ENCODE peak calls at places on chromosome 19, in nine cellular contexts. W, L, U, R, B, Y, V, A and X are unnamed samples.

GRCh38 chr19:8304841-8305621 is 3.1 kb downstream of the CD320 start:
- DNase-seq in A (no peak), W (peak), B (no peak), Y (peak), R (no peak), U (peak), L (no peak), V (no peak), X (peak)

GRCh38 chr19:46487802-46488445 is 7.7 kb downstream of the PNMA8B start:
- DNase-seq in W (peak), A (peak), L (no peak), R (peak), U (peak), Y (peak), B (no peak), V (peak), X (peak)

GRCh38 chr19:8209111-8209964 is at the start of gene CERS4:
- DNase-seq in L (no peak), W (peak), Y (peak), V (peak), R (peak), B (no peak), U (peak), A (peak), X (peak)

GRCh38 chr19:3710265-3710812 is 2.2 kb downstream of the TJP3 start:
- DNase-seq in R (no peak), L (no peak), V (peak), Y (peak), W (peak), A (peak), U (peak), B (no peak), X (no peak)

GRCh38 chr19:50792852-50793250 is 2.6 kb downstream of the ACP4 start:
- DNase-seq in U (no peak), B (no peak), V (no peak), Y (no peak), W (no peak), R (no peak), A (no peak), L (no peak), X (no peak)

GRCh38 chr19:7267792-7268736 is 26.1 kb downstream of the INSR start:
- DNase-seq in W (no peak), A (no peak), V (no peak), L (no peak), B (no peak), U (no peak), R (no peak), Y (no peak), X (no peak)

GRCh38 chr19:55452381-55453325 is 8.8 kb downstream of the ISOC2 start:
- DNase-seq in B (no peak), U (peak), A (peak), L (peak), V (peak), R (no peak), W (peak), Y (peak), X (peak)

GRCh38 chr19:31313291-31314030 is 35.8 kb downstream of the TSHZ3 start:
- DNase-seq in L (no peak), Y (no peak), V (no peak), R (no peak), A (no peak), U (no peak), W (no peak), B (no peak), X (no peak)

GRCh38 chr19:55117063-55117635 is 288 bp downstream of the PPP1R12C start:
- DNase-seq in L (no peak), R (no peak), W (no peak), A (no peak), B (no peak), V (no peak), U (no peak), Y (no peak), X (no peak)

GRCh38 chr19:5024282-5024681 is 55.4 kb downstream of the KDM4B start:
- DNase-seq in R (no peak), L (no peak), Y (no peak), B (no peak), A (no peak), V (no peak), W (no peak), U (no peak), X (no peak)

GRCh38 chr19:43465468-43466120 is at the start of gene LYPD3:
- DNase-seq in V (no peak), W (peak), A (no peak), B (no peak), U (peak), L (peak), R (no peak), Y (peak), X (no peak)

GRCh38 chr19:23049256-23049655 is 46.3 kb upstream of the ZNF728 start:
- DNase-seq in W (no peak), R (no peak), U (no peak), A (no peak), B (no peak), V (no peak), Y (no peak), L (no peak), X (no peak)

GRCh38 chr19:4456843-4457653 is 546 bp downstream of the UBXN6 start:
- DNase-seq in R (peak), L (no peak), U (peak), W (peak), B (peak), V (peak), Y (peak), A (peak), X (peak)

GRCh38 chr19:8245869-8246835 is 37.0 kb downstream of the CERS4 start:
- DNase-seq in U (no peak), R (no peak), V (no peak), A (no peak), L (no peak), B (no peak), Y (no peak), W (no peak), X (no peak)

GRCh38 chr19:4046946-4047683 is 19.6 kb downstream of the ZBTB7A start:
- DNase-seq in L (no peak), A (no peak), B (no peak), R (no peak), Y (no peak), W (no peak), U (no peak), V (no peak), X (no peak)

GRCh38 chr19:12721656-12722565 is 1.8 kb downstream of the TNPO2 start:
- DNase-seq in A (peak), Y (peak), L (no peak), R (peak), V (peak), U (peak), W (peak), B (peak), X (peak)

GRCh38 chr19:17289489-17289888 is 7.8 kb downstream of the ANKLE1 start:
- DNase-seq in L (no peak), A (peak), Y (peak), U (peak), B (peak), W (peak), R (peak), V (peak), X (peak)

GRCh38 chr19:57171551-57172081 is 4.3 kb upstream of the DUXA start:
- DNase-seq in Y (peak), R (peak), U (peak), B (no peak), V (peak), L (no peak), A (peak), W (peak), X (no peak)

GRCh38 chr19:46791944-46792343 is 3.5 kb upstream of the SLC1A5 start:
- DNase-seq in Y (no peak), A (no peak), R (peak), U (no peak), V (no peak), L (no peak), W (no peak), B (no peak), X (no peak)

GRCh38 chr19:57302020-57302465 is 18.2 kb upstream of the ZNF543 start:
- DNase-seq in L (peak), Y (no peak), V (no peak), W (no peak), U (no peak), A (peak), R (no peak), B (peak), X (no peak)

GRCh38 chr19:45507864-45508680 is 793 bp downstream of the VASP start:
- DNase-seq in Y (peak), A (no peak), R (no peak), L (no peak), B (no peak), U (peak), W (peak), V (no peak), X (peak)

GRCh38 chr19:52343548-52343947 is 7.5 kb downstream of the ZNF610 start:
- DNase-seq in A (no peak), R (peak), L (no peak), W (peak), U (peak), B (no peak), Y (peak), V (no peak), X (peak)

GRCh38 chr19:56966225-56966696 is 125.7 kb upstream of the PEG3 start:
- DNase-seq in R (no peak), Y (no peak), W (no peak), L (no peak), V (no peak), U (no peak), B (no peak), A (no peak), X (no peak)

GRCh38 chr19:6270076-6270745 is 9.6 kb downstream of the MLLT1 start:
- DNase-seq in W (no peak), A (no peak), L (no peak), B (no peak), R (no peak), Y (no peak), U (no peak), V (no peak), X (no peak)

GRCh38 chr19:12733369-12733896 is 1.1 kb downstream of the TRIR start:
- DNase-seq in B (no peak), U (peak), A (no peak), R (peak), Y (no peak), L (no peak), V (peak), W (no peak), X (no peak)

GRCh38 chr19:11446652-11447301 is 11.3 kb downstream of the PRKCSH start:
- DNase-seq in W (peak), A (no peak), U (peak), B (no peak), R (peak), V (peak), Y (peak), L (no peak), X (peak)

GRCh38 chr19:1884291-1884718 is 991 bp downstream of the ABHD17A start:
- DNase-seq in B (no peak), V (no peak), A (no peak), W (no peak), L (no peak), Y (no peak), U (no peak), R (no peak), X (no peak)

GRCh38 chr19:46517471-46517870 is 21.8 kb upstream of the PNMA8B start:
- DNase-seq in L (no peak), B (no peak), V (no peak), W (no peak), U (no peak), R (no peak), Y (no peak), A (no peak), X (no peak)

GRCh38 chr19:55146648-55147218 is 2.3 kb downstream of the TNNT1 start:
- DNase-seq in W (peak), U (peak), A (no peak), B (no peak), Y (peak), L (no peak), R (no peak), V (peak), X (no peak)

GRCh38 chr19:17618919-17619318 is 63.5 kb downstream of the COLGALT1 start:
- DNase-seq in W (no peak), R (no peak), A (no peak), L (no peak), Y (no peak), U (no peak), B (no peak), V (no peak), X (no peak)

GRCh38 chr19:51607920-51608562 is 22.2 kb downstream of the SIGLEC5 start:
- DNase-seq in V (no peak), R (peak), Y (peak), B (peak), L (no peak), W (peak), U (peak), A (peak), X (peak)

GRCh38 chr19:1861599-1862031 is 1.8 kb downstream of the KLF16 start:
- DNase-seq in W (no peak), L (no peak), Y (no peak), B (no peak), A (no peak), U (no peak), R (no peak), V (no peak), X (no peak)

GRCh38 chr19:18867199-18867598 is 28.8 kb downstream of the CERS1 start:
- DNase-seq in R (no peak), U (no peak), V (no peak), B (no peak), A (no peak), L (no peak), W (no peak), Y (no peak), X (no peak)
- TF ChIP-seq CTCF in R (no peak), U (no peak), V (no peak), B (no peak), A (no peak), L (no peak), W (no peak), Y (no peak), X (no peak)

GRCh38 chr19:343941-344624 is 513 bp downstream of the MIER2 start:
- DNase-seq in Y (no peak), L (no peak), W (peak), A (peak), R (no peak), V (peak), U (peak), B (no peak), X (peak)

GRCh38 chr19:344625-345319 is at the start of gene MIER2:
- DNase-seq in A (peak), U (peak), R (peak), Y (peak), L (no peak), W (peak), V (peak), B (peak), X (peak)

GRCh38 chr19:345320-345879 is 804 bp upstream of the MIER2 start:
- DNase-seq in U (no peak), L (no peak), A (no peak), R (no peak), B (no peak), W (no peak), V (no peak), Y (no peak), X (no peak)

GRCh38 chr19:351976-352625 is 7.5 kb upstream of the MIER2 start:
- DNase-seq in B (no peak), A (no peak), R (no peak), Y (no peak), W (no peak), V (no peak), L (no peak), U (no peak), X (no peak)

GRCh38 chr19:347946-348861 is 3.6 kb upstream of the MIER2 start:
- DNase-seq in U (peak), A (no peak), V (no peak), L (no peak), R (no peak), W (peak), B (no peak), Y (peak), X (no peak)
- TF ChIP-seq CTCF in U (peak), A (no peak), V (no peak), L (peak), R (no peak), W (no peak), B (no peak), Y (peak), X (no peak)

DNA sequence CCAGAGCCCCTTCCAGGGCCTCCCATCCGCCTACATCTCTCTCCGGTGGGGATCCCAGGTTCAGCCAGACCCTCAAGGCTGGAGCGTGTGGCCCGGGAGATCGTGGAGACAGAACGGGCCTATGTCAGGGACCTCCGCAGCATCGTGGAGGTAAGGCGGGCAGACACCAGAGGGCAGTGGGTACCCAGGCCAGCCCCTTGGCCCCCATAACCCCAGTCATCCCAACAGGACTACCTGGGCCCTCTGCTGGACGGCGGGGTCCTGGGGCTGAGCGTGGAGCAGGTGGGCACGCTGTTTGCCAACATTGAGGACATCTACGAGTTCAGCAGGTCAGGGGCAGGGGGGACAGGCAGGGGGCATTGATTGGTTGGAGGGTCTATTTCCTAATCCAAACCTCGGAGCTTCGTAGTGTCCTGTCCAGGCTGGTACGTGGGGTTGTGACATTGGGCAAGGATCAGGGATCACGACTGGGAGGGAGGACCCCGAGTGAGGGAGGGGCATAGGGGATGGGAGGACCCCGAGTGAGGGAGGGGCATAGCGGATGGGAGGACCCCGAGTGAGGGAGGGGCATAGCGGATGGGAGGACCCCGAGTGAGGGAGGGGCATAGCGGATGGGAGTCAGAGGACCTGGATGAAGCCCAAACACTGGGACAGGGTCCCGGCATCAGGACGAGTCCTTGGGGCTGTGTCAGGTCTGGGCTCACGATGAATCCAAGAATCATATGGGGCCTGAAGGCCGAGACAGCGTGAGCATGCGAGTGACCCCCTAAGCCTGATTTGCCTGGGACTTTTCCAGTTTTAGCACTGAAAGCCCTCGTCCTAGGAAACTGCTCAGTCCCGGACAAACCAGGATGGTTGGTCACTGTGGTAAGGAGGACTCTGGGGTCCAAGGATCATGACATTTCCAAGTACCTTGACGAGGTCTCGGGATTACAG is 2.9 kb downstream of the PLEKHG2 start:
- DNase-seq in L (no peak), Y (peak), A (no peak), U (peak), B (no peak), W (peak), V (no peak), R (peak), X (no peak)
- TF ChIP-seq CTCF in L (peak), Y (peak), A (no peak), U (peak), B (no peak), W (no peak), V (no peak), R (no peak), X (no peak)

DNA sequence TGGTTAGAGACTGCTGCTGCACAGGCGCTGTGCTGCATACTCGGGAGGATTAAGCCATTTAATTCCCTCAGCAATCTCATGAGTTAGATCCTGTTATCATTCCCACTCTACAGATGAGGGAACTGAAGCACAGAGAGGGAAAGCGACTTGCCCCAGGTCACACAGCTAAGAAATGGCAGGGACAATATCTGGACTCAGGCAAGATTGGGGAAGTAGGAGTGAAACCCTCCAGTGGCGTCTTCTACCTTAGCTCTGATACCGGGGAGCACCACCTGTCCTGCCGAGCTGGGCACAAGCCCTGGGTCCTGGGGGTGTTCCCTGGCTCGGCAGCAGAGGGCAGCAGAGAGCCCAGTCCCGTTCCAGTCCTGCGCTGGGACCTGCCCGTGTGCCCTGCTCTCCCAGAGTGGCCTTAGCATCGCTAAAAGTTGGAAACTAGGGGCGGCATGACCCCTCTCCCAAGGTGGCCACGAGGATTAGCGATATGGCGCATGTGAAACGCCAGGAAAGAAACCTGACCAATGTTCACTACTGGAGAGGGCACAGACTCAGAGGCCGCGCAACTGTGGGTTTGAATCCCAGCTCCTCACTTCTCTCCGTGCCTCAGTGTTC is 20.5 kb downstream of the CYTH2 start:
- DNase-seq in A (peak), L (no peak), B (no peak), U (peak), Y (peak), V (peak), W (peak), R (peak), X (peak)
- TF ChIP-seq CTCF in A (peak), L (peak), B (peak), U (peak), Y (peak), V (peak), W (peak), R (peak), X (peak)

GRCh38 chr19:49663224-49663623 is 2.4 kb downstream of the IRF3 start:
- DNase-seq in L (no peak), V (no peak), A (no peak), R (no peak), Y (no peak), W (no peak), B (no peak), U (no peak), X (no peak)

GRCh38 chr19:49667473-49667872 is 1.7 kb downstream of the BCL2L12 start:
- DNase-seq in V (no peak), W (no peak), Y (no peak), R (no peak), B (no peak), A (no peak), U (no peak), L (no peak), X (no peak)

GRCh38 chr19:49664171-49665070 is 1.2 kb downstream of the IRF3 start:
- DNase-seq in Y (peak), A (peak), L (no peak), W (peak), B (no peak), V (peak), U (peak), R (peak), X (peak)

GRCh38 chr19:49665301-49666119 is at the start of the genes BCL2L12 and IRF3:
- DNase-seq in R (peak), L (peak), Y (peak), A (peak), U (peak), W (peak), V (peak), B (peak), X (peak)

DNA sequence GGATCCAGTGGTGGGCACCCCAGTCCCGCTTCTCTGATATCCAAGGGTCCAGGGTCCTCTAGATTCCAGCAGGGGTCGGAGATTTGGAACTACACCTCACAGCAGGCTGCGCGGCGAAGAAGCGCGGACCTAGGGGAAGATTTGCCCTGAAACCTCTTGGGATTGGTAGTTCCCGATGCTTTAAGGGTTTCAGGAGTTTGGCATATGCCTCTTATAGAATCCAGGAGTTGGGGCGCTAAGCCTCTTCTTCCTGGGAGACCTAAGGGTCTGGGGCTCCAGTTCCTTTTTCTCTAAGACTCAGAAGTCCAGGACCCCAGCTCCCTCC is 349 bp downstream of the BCL2L12 start:
- DNase-seq in B (no peak), V (no peak), Y (no peak), W (peak), A (no peak), L (no peak), R (no peak), U (peak), X (no peak)
- TF ChIP-seq CTCF in B (no peak), V (no peak), Y (peak), W (no peak), A (peak), L (peak), R (no peak), U (no peak), X (no peak)

DNA sequence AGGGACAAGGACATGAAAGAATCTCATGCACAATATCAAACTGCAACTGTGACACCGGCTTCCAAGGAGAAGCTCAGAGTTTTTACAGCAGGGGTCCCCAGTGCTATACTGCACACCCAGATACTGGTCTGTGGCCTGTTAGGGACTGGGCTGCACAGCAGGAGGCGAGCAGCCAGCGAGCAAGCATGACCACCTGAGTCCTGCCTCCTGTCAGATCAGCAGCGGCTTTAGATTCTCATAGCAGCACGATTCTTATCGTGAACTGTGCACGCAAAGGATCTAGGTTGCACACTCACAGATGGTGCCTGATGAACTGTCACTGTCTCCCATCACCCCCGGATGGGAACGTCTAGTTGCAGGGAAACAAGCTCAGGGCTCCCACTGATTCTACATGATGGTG is 13.1 kb upstream of the CD22 start:
- DNase-seq in L (no peak), Y (no peak), V (no peak), U (no peak), R (no peak), B (no peak), W (no peak), A (no peak), X (no peak)
- TF ChIP-seq CTCF in L (no peak), Y (no peak), V (no peak), U (no peak), R (no peak), B (no peak), W (no peak), A (no peak), X (no peak)